ENCODE peak calls at places on chromosome 18, in five cellular contexts. E is GM12878, K is HepG2, F is K562, S is H1. T is an unnamed sample.

GRCh38 chr18:76487076-76487475 is 8.0 kb downstream of the ZNF516 start:
- DNase-seq in K (no peak), F (no peak), S (no peak), E (no peak), T (no peak)

GRCh38 chr18:7062236-7062635 is 55.4 kb downstream of the LAMA1 start:
- DNase-seq in K (no peak), E (no peak), S (no peak), F (no peak), T (no peak)

GRCh38 chr18:49618741-49619392 is 57.0 kb downstream of the LIPG start:
- DNase-seq in S (no peak), K (no peak), F (no peak), E (no peak), T (no peak)

GRCh38 chr18:41121116-41121826 is 833.8 kb upstream of the PIK3C3 start:
- DNase-seq in E (no peak), F (no peak), K (no peak), S (no peak), T (no peak)

GRCh38 chr18:6221602-6222014 is 193.1 kb downstream of the L3MBTL4 start:
- DNase-seq in S (no peak), K (no peak), E (no peak), F (no peak), T (no peak)

GRCh38 chr18:32469691-32470131 is 971 bp downstream of the GAREM1 start:
- DNase-seq in F (no peak), K (no peak), S (no peak), E (no peak), T (no peak)

GRCh38 chr18:73990241-73990640 is 157.4 kb downstream of the FBXO15 start:
- DNase-seq in K (no peak), F (no peak), E (no peak), S (no peak), T (no peak)

GRCh38 chr18:79682481-79682880 is 2.9 kb downstream of the CTDP1 start:
- DNase-seq in K (no peak), F (no peak), S (no peak), E (no peak), T (no peak)

GRCh38 chr18:44744206-44745180 is 63.8 kb downstream of the SETBP1 start:
- DNase-seq in S (peak), K (no peak), F (peak), E (no peak), T (peak)

GRCh38 chr18:50961974-50962373 is 5.9 kb upstream of the ELAC1 start:
- DNase-seq in S (no peak), K (no peak), E (no peak), F (no peak), T (no peak)

GRCh38 chr18:79588131-79588635 is 91.4 kb upstream of the CTDP1 start:
- DNase-seq in F (no peak), K (no peak), E (no peak), S (peak), T (no peak)

GRCh38 chr18:75200071-75200470 is 8.9 kb downstream of the PTGR3 start:
- DNase-seq in S (no peak), K (no peak), F (no peak), E (no peak), T (no peak)

GRCh38 chr18:45793295-45793965 is 32.0 kb upstream of the SIGLEC15 start:
- DNase-seq in F (no peak), E (no peak), S (no peak), K (no peak), T (no peak)

GRCh38 chr18:74521068-74521725 is 13.1 kb upstream of the CNDP1 start:
- DNase-seq in K (no peak), S (no peak), F (no peak), E (no peak), T (no peak)

GRCh38 chr18:63869374-63869773 is 18.1 kb upstream of the SERPINB2 start:
- DNase-seq in K (no peak), F (no peak), E (no peak), S (no peak), T (no peak)

GRCh38 chr18:22699629-22700028 is 233.5 kb upstream of the RBBP8 start:
- DNase-seq in S (no peak), F (no peak), E (no peak), K (no peak), T (no peak)

GRCh38 chr18:43744960-43745740 is 467.9 kb upstream of the SYT4 start:
- DNase-seq in E (no peak), S (no peak), F (no peak), K (no peak), T (no peak)

GRCh38 chr18:50117876-50118275 is 77.1 kb downstream of the MYO5B start:
- DNase-seq in S (no peak), E (no peak), K (no peak), F (no peak), T (no peak)

GRCh38 chr18:69081846-69082245 is 284.0 kb downstream of the CCDC102B start:
- DNase-seq in E (no peak), S (no peak), F (no peak), K (no peak), T (no peak)

GRCh38 chr18:13137041-13137938 is 81.3 kb upstream of the LDLRAD4 start:
- DNase-seq in E (no peak), F (no peak), S (no peak), K (no peak), T (peak)

GRCh38 chr18:13139885-13140450 is 78.6 kb upstream of the LDLRAD4 start:
- DNase-seq in S (no peak), F (peak), K (peak), E (no peak), T (no peak)

GRCh38 chr18:13136689-13137040 is 81.9 kb upstream of the LDLRAD4 start:
- DNase-seq in S (peak), F (no peak), K (no peak), E (no peak), T (peak)

GRCh38 chr18:13138822-13139139 is 79.8 kb upstream of the LDLRAD4 start:
- DNase-seq in K (peak), S (no peak), F (no peak), E (no peak), T (no peak)

DNA sequence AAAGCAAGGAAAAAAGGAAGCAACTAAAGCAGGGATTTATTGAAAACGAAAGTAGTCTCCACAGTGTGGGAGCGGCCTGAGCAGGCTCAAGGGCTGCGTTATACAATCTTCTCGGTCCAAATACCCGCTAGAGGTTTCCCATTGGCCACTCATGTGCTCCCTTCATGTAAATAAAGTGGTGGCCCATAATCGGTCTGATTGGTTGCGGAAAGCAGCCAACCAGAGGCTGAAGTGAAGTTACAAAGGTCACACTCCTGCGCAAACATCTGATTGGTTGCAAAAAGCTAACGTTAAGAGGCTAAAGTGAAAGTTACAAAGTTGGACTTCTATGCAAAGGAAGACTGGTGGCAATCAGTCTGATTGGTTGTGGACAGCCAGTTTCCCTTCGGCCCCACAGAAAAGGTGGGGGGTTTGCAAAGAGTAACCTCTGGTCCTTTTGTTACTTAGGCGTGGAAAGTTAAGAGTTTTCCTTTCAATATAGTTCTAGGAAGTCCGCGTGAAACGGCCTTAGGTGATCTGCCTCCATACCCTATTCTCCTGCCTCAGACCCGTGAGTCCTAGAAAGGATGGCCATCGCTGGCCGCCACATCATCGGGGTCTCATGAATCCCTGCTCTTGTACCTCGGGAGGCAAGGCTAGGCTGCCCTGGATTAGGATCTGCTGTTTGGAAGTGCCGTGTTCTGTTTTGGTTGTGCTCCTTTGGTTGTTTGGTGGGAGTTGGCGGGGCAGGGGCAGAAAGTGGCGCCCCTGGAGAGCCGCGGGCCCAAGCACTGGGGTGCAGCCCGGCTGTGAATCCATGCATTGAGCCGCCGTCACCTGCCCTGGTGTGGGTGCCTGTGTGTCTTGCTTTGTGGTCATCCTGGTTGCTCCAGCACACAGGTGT is 80.4 kb upstream of the LDLRAD4 start:
- DNase-seq in F (no peak), E (peak), S (no peak), K (peak), T (no peak)
- TF ChIP-seq SIN3A in F (no peak), E (no peak), S (no peak), K (peak), T (no peak)

DNA sequence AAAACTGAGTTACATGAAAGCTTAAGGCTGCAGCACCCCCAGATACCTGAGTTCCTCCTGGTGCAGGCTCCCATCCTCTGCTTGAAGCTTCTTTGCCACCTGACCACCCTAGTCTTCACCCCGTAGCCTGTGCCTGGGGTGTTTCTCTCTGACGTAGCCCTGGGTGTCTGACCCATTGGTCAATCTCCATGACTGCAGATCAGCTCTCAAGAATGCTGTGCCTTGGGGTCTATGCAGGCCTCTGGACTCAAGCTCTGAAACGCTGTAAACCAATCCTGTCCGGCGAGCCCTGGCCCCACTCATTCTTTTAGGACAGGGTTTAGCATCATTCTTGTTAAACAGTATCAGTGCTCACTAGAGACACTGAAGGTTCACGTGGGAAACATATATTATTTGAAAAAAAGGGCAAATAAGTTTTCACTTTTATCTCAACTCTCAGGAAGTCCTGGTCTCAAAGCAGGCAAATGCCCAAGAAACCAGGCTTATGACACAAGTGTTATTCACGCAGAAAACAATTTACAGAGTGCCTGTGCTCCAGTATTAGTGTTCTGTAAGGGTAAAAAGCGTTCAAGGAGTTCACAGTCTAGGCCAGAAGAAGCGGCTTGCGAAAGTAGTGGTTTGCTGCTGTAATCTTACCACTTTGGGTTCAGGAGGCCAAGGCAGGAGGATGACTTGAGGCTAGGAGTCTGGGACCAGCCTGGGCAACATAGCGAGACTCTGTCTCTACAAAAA is 22.8 kb upstream of the PPP4R1 start:
- DNase-seq in S (no peak), K (no peak), E (no peak), F (no peak), T (no peak)
- TF ChIP-seq USF2 in S (no peak), K (no peak), E (no peak), F (no peak), T (no peak)

DNA sequence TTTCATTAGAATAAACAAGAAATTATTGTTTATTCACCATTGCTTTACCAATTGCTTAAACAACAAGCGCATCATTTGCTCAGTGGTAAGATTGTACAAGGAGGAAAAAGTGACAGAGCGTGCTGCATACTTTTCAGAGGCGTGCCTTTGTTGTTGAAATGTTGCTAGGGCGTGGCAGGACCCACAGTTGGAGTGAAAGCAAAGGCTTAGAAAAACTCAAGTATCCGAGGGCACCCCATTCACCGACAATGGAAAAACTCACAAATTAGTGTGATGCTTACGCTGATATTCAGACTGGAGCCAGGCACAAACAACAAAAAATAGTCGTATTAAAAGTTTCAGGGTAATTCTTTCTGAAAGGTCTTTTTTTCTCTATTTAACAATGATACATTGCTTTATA is 37.6 kb upstream of the RTTN start:
- DNase-seq in E (no peak), F (no peak), S (no peak), K (no peak), T (no peak)
- TF ChIP-seq SIN3A in E (no peak), F (no peak), S (no peak), K (no peak), T (no peak)

GRCh38 chr18:58252166-58252565 is 208.1 kb downstream of the NEDD4L start:
- DNase-seq in E (no peak), F (no peak), K (no peak), S (no peak), T (no peak)
- TF ChIP-seq USF2 in E (no peak), F (no peak), K (no peak), S (no peak), T (no peak)

DNA sequence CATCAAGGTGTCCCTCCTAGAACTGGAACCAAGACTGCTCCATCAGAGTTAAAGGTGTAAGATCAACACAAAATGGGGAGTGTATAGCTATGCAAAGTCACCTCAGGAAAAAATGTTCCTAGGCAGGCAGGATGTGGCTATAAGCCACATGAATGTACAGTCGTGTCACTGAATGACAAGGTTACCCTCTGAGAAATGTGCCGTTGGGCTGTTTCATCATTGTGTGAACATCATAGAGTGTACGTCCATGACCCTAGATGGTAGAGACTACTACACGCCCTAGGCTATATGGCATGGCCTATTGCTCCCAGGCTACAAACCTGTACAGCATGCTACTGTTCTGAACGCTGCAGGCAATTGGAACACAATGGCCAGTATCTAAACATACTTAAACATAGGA is 24.5 kb downstream of the TYMS start:
- DNase-seq in K (no peak), F (no peak), E (no peak), S (no peak), T (no peak)
- TF ChIP-seq SIN3A in K (no peak), F (no peak), E (no peak), S (no peak), T (no peak)

GRCh38 chr18:48540329-48541025 is 1.6 kb downstream of the CTIF start:
- DNase-seq in E (no peak), S (peak), K (peak), F (peak), T (peak)
- TF ChIP-seq USF2 in E (no peak), S (no peak), K (no peak), F (no peak), T (no peak)

T was measured in SK-N-SH.